ENCODE peak calls at places on chromosomes 2 and 18, in ten cellular contexts. One of them, this sample, is unnamed.

GRCh38 chr2:54660752-54661151 is 62.7 kb upstream of the EML6 start:
- DNase-seq in Peyer's patch: no peak
- DNase-seq in HepG2: no peak
- DNase-seq in heart left ventricle: no peak
- DNase-seq in CD8-positive, alpha-beta memory T cell: no peak
- DNase-seq in thyroid gland: no peak
- DNase-seq in tibial artery: no peak
- DNase-seq in OCI-LY7: no peak
- DNase-seq in aorta: no peak
- DNase-seq in A673: no peak
- DNase-seq in this sample: no peak

GRCh38 chr2:117763806-117764205 is 50.7 kb upstream of the DDX18 start:
- DNase-seq in aorta: no peak
- DNase-seq in thyroid gland: peak
- DNase-seq in HepG2: no peak
- DNase-seq in CD8-positive, alpha-beta memory T cell: no peak
- DNase-seq in tibial artery: no peak
- DNase-seq in OCI-LY7: no peak
- DNase-seq in Peyer's patch: no peak
- DNase-seq in A673: no peak
- DNase-seq in heart left ventricle: no peak
- DNase-seq in this sample: no peak

GRCh38 chr2:197972017-197972416 is 167.6 kb downstream of the PLCL1 start:
- DNase-seq in HepG2: no peak
- DNase-seq in Peyer's patch: no peak
- DNase-seq in aorta: no peak
- DNase-seq in heart left ventricle: no peak
- DNase-seq in OCI-LY7: no peak
- DNase-seq in tibial artery: peak
- DNase-seq in thyroid gland: no peak
- DNase-seq in CD8-positive, alpha-beta memory T cell: no peak
- DNase-seq in A673: peak
- DNase-seq in this sample: no peak

GRCh38 chr18:63186934-63187574 is 132.5 kb downstream of the BCL2 start:
- DNase-seq in CD8-positive, alpha-beta memory T cell: no peak
- DNase-seq in A673: no peak
- DNase-seq in thyroid gland: no peak
- DNase-seq in tibial artery: no peak
- DNase-seq in heart left ventricle: no peak
- DNase-seq in HepG2: no peak
- DNase-seq in Peyer's patch: no peak
- DNase-seq in OCI-LY7: no peak
- DNase-seq in aorta: no peak
- DNase-seq in this sample: no peak

GRCh38 chr18:80148316-80149199 is 39.5 kb downstream of the ADNP2 start:
- DNase-seq in Peyer's patch: no peak
- DNase-seq in tibial artery: peak
- DNase-seq in HepG2: no peak
- DNase-seq in thyroid gland: peak
- DNase-seq in A673: no peak
- DNase-seq in OCI-LY7: no peak
- DNase-seq in aorta: no peak
- DNase-seq in CD8-positive, alpha-beta memory T cell: no peak
- DNase-seq in heart left ventricle: no peak
- DNase-seq in this sample: no peak

GRCh38 chr2:212520340-212520739 is 18.3 kb downstream of the ERBB4 start:
- DNase-seq in Peyer's patch: no peak
- DNase-seq in CD8-positive, alpha-beta memory T cell: no peak
- DNase-seq in aorta: no peak
- DNase-seq in heart left ventricle: no peak
- DNase-seq in HepG2: peak
- DNase-seq in thyroid gland: no peak
- DNase-seq in tibial artery: no peak
- DNase-seq in A673: peak
- DNase-seq in OCI-LY7: no peak
- DNase-seq in this sample: no peak

GRCh38 chr2:9844581-9844980 is 1.3 kb downstream of the TAF1B start:
- DNase-seq in HepG2: no peak
- DNase-seq in OCI-LY7: peak
- DNase-seq in heart left ventricle: no peak
- DNase-seq in tibial artery: no peak
- DNase-seq in thyroid gland: no peak
- DNase-seq in Peyer's patch: no peak
- DNase-seq in A673: peak
- DNase-seq in CD8-positive, alpha-beta memory T cell: no peak
- DNase-seq in aorta: no peak
- DNase-seq in this sample: no peak

GRCh38 chr2:168552450-168552856 is 96.4 kb downstream of the CERS6 start:
- DNase-seq in OCI-LY7: peak
- DNase-seq in A673: no peak
- DNase-seq in Peyer's patch: peak
- DNase-seq in CD8-positive, alpha-beta memory T cell: no peak
- DNase-seq in aorta: no peak
- DNase-seq in thyroid gland: peak
- DNase-seq in tibial artery: no peak
- DNase-seq in heart left ventricle: no peak
- DNase-seq in HepG2: no peak
- DNase-seq in this sample: no peak

GRCh38 chr2:189631849-189632248 is 29.4 kb upstream of the ASNSD1 start:
- DNase-seq in A673: no peak
- DNase-seq in thyroid gland: no peak
- DNase-seq in heart left ventricle: no peak
- DNase-seq in tibial artery: no peak
- DNase-seq in Peyer's patch: no peak
- DNase-seq in CD8-positive, alpha-beta memory T cell: no peak
- DNase-seq in aorta: no peak
- DNase-seq in HepG2: no peak
- DNase-seq in OCI-LY7: no peak
- DNase-seq in this sample: no peak

GRCh38 chr18:61606759-61607158 is 273.5 kb downstream of the CDH20 start:
- DNase-seq in thyroid gland: peak
- DNase-seq in Peyer's patch: no peak
- DNase-seq in aorta: peak
- DNase-seq in heart left ventricle: peak
- DNase-seq in OCI-LY7: no peak
- DNase-seq in tibial artery: peak
- DNase-seq in A673: peak
- DNase-seq in CD8-positive, alpha-beta memory T cell: no peak
- DNase-seq in HepG2: no peak
- DNase-seq in this sample: peak

GRCh38 chr2:105125920-105126319 is 88.1 kb downstream of the MRPS9 start:
- DNase-seq in heart left ventricle: no peak
- DNase-seq in aorta: no peak
- DNase-seq in Peyer's patch: no peak
- DNase-seq in tibial artery: no peak
- DNase-seq in OCI-LY7: no peak
- DNase-seq in HepG2: no peak
- DNase-seq in A673: no peak
- DNase-seq in thyroid gland: no peak
- DNase-seq in CD8-positive, alpha-beta memory T cell: no peak
- DNase-seq in this sample: no peak

GRCh38 chr2:16632615-16633014 is 33.0 kb downstream of the CYRIA start:
- DNase-seq in OCI-LY7: no peak
- DNase-seq in CD8-positive, alpha-beta memory T cell: no peak
- DNase-seq in tibial artery: no peak
- DNase-seq in Peyer's patch: no peak
- DNase-seq in thyroid gland: no peak
- DNase-seq in heart left ventricle: no peak
- DNase-seq in aorta: no peak
- DNase-seq in HepG2: no peak
- DNase-seq in A673: no peak
- DNase-seq in this sample: no peak

GRCh38 chr2:150548527-150548926 is 61.1 kb upstream of the RND3 start:
- DNase-seq in aorta: no peak
- DNase-seq in HepG2: peak
- DNase-seq in thyroid gland: no peak
- DNase-seq in OCI-LY7: peak
- DNase-seq in Peyer's patch: no peak
- DNase-seq in heart left ventricle: no peak
- DNase-seq in A673: peak
- DNase-seq in tibial artery: no peak
- DNase-seq in CD8-positive, alpha-beta memory T cell: no peak
- DNase-seq in this sample: no peak

GRCh38 chr2:21268871-21269224 is 145.1 kb downstream of the TDRD15 start:
- DNase-seq in tibial artery: no peak
- DNase-seq in CD8-positive, alpha-beta memory T cell: no peak
- DNase-seq in thyroid gland: no peak
- DNase-seq in Peyer's patch: no peak
- DNase-seq in HepG2: no peak
- DNase-seq in heart left ventricle: no peak
- DNase-seq in OCI-LY7: no peak
- DNase-seq in aorta: no peak
- DNase-seq in A673: no peak
- DNase-seq in this sample: no peak

DNA sequence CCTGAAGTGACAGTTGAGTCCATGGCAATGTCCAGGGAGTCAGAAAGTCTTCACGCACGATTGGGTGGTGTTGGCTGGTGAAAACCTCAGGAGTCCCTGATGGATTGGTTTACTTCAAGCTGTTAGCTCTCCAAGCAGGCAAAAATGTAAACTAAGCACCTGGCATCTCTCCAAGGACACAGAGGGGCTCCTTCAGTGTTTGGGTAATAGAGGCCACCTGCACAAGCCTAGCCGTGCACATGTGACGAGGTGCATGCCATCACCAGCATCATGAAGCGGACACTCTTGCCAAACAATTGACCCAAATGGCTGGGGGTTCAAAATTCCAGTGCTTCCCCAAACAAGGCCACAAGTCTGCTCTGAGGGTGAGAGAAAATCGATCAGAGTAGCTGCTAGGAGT is 104.7 kb upstream of the CD302 start:
- DNase-seq in thyroid gland: peak
- DNase-seq in A673: no peak
- DNase-seq in aorta: no peak
- DNase-seq in tibial artery: no peak
- DNase-seq in HepG2: no peak
- DNase-seq in heart left ventricle: no peak
- DNase-seq in Peyer's patch: no peak
- DNase-seq in OCI-LY7: no peak
- DNase-seq in CD8-positive, alpha-beta memory T cell: no peak
- DNase-seq in this sample: no peak
- H3K27ac ChIP-seq in thyroid gland: peak
- H3K27ac ChIP-seq in A673: no peak
- H3K27ac ChIP-seq in aorta: no peak
- H3K27ac ChIP-seq in tibial artery: no peak
- H3K27ac ChIP-seq in HepG2: no peak
- H3K27ac ChIP-seq in heart left ventricle: no peak
- H3K27ac ChIP-seq in Peyer's patch: peak
- H3K27ac ChIP-seq in OCI-LY7: no peak
- H3K27ac ChIP-seq in CD8-positive, alpha-beta memory T cell: no peak
- H3K27ac ChIP-seq in this sample: no peak

GRCh38 chr2:68770271-68771111 is 35.9 kb downstream of the ARHGAP25 start:
- DNase-seq in aorta: no peak
- DNase-seq in thyroid gland: no peak
- DNase-seq in Peyer's patch: no peak
- DNase-seq in heart left ventricle: no peak
- DNase-seq in OCI-LY7: peak
- DNase-seq in A673: no peak
- DNase-seq in HepG2: no peak
- DNase-seq in CD8-positive, alpha-beta memory T cell: no peak
- DNase-seq in tibial artery: no peak
- DNase-seq in this sample: no peak
- H3K27ac ChIP-seq in aorta: no peak
- H3K27ac ChIP-seq in thyroid gland: peak
- H3K27ac ChIP-seq in Peyer's patch: peak
- H3K27ac ChIP-seq in heart left ventricle: peak
- H3K27ac ChIP-seq in OCI-LY7: peak
- H3K27ac ChIP-seq in A673: no peak
- H3K27ac ChIP-seq in HepG2: no peak
- H3K27ac ChIP-seq in CD8-positive, alpha-beta memory T cell: peak
- H3K27ac ChIP-seq in tibial artery: peak
- H3K27ac ChIP-seq in this sample: peak

DNA sequence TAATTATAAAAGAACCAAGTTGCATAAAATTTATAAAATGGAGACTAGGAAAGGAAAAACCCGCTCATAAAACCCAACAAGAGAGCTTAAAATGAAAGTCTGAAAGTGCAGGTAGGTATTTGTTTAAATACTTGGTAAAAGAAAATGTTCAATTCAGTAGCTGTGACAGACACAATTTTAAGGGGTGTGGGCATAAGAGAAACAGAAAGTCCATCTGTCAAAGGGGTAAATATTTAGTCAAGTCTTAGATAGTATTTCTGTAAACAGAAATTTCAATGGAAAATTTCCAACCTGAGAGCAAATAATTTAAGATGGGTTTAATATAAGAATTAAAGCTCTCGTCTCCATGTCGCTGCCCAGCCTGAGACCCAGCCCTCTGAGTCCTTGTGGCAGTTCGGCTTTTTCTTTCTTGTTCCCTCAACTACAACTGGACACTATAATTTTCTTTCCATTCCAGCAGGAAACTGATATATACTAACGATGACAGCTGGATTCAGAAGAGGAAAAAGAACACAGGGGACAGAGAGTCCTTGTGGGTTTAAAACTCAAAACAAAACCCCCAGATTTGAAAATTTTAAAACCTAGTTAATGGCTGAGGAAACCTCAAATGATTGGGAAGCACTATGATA is 88.0 kb upstream of the ZFP36L2 start:
- DNase-seq in heart left ventricle: no peak
- DNase-seq in aorta: no peak
- DNase-seq in OCI-LY7: no peak
- DNase-seq in Peyer's patch: no peak
- DNase-seq in tibial artery: no peak
- DNase-seq in thyroid gland: no peak
- DNase-seq in CD8-positive, alpha-beta memory T cell: no peak
- DNase-seq in A673: no peak
- DNase-seq in HepG2: peak
- DNase-seq in this sample: no peak
- H3K27ac ChIP-seq in heart left ventricle: peak
- H3K27ac ChIP-seq in aorta: no peak
- H3K27ac ChIP-seq in OCI-LY7: no peak
- H3K27ac ChIP-seq in Peyer's patch: peak
- H3K27ac ChIP-seq in tibial artery: peak
- H3K27ac ChIP-seq in thyroid gland: peak
- H3K27ac ChIP-seq in CD8-positive, alpha-beta memory T cell: no peak
- H3K27ac ChIP-seq in A673: no peak
- H3K27ac ChIP-seq in HepG2: peak
- H3K27ac ChIP-seq in this sample: peak

DNA sequence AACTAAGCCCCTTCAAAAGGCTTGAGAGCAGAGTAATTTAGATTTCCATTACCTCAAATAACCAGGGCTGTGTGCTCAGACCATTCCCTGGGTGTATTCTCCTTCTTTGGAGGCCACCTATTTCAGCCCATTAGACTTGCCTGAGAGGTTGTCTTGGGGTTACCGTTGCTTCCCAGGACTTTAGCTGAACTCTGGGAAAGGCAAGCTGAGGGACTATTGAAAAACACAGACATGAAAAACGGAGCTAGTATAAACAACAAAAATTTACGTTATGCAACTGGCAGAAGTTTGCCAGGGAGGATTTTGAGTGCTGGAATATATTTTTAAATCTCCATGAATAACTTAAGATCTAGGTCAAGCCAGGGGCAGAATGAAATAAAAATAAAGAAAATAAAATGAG is 561.0 kb upstream of the TNP1 start:
- DNase-seq in CD8-positive, alpha-beta memory T cell: no peak
- DNase-seq in heart left ventricle: no peak
- DNase-seq in HepG2: no peak
- DNase-seq in tibial artery: no peak
- DNase-seq in thyroid gland: no peak
- DNase-seq in aorta: no peak
- DNase-seq in A673: no peak
- DNase-seq in Peyer's patch: no peak
- DNase-seq in OCI-LY7: no peak
- DNase-seq in this sample: no peak
- H3K27ac ChIP-seq in CD8-positive, alpha-beta memory T cell: no peak
- H3K27ac ChIP-seq in heart left ventricle: no peak
- H3K27ac ChIP-seq in HepG2: no peak
- H3K27ac ChIP-seq in tibial artery: peak
- H3K27ac ChIP-seq in thyroid gland: no peak
- H3K27ac ChIP-seq in aorta: peak
- H3K27ac ChIP-seq in A673: no peak
- H3K27ac ChIP-seq in Peyer's patch: peak
- H3K27ac ChIP-seq in OCI-LY7: no peak
- H3K27ac ChIP-seq in this sample: no peak

GRCh38 chr2:158644139-158644538 is 151.0 kb upstream of the DAPL1 start:
- DNase-seq in A673: no peak
- DNase-seq in tibial artery: no peak
- DNase-seq in HepG2: no peak
- DNase-seq in heart left ventricle: no peak
- DNase-seq in aorta: no peak
- DNase-seq in Peyer's patch: no peak
- DNase-seq in thyroid gland: no peak
- DNase-seq in OCI-LY7: no peak
- DNase-seq in CD8-positive, alpha-beta memory T cell: no peak
- DNase-seq in this sample: no peak
- H3K27ac ChIP-seq in A673: no peak
- H3K27ac ChIP-seq in tibial artery: no peak
- H3K27ac ChIP-seq in HepG2: no peak
- H3K27ac ChIP-seq in heart left ventricle: no peak
- H3K27ac ChIP-seq in aorta: no peak
- H3K27ac ChIP-seq in Peyer's patch: no peak
- H3K27ac ChIP-seq in thyroid gland: no peak
- H3K27ac ChIP-seq in OCI-LY7: no peak
- H3K27ac ChIP-seq in CD8-positive, alpha-beta memory T cell: no peak
- H3K27ac ChIP-seq in this sample: no peak